ENCODE peak calls at places on chromosomes 13 and 19, in ten cellular contexts. E is HEK293T; U is ELF-1; I is fibroblast of pulmonary artery; A is caudate nucleus; M is testis; F is astrocyte of the cerebellum; O is LoVo; S is activated CD8-positive, alpha-beta memory T cell treated with anti-CD3 and anti-CD28 coated beads for 48 hours; X is activated naive CD4-positive, alpha-beta T cell. N is an unnamed sample.

GRCh38 chr19:8085606-8086464 is 33.3 kb downstream of the CCL25 start:
- DNase-seq in E (no peak), U (peak), I (no peak), A (no peak), M (no peak), F (no peak), O (peak), S (no peak), X (no peak), N (no peak)

GRCh38 chr13:23673354-23673753 is 103.1 kb downstream of the TNFRSF19 start:
- DNase-seq in E (no peak), U (no peak), I (peak), A (no peak), M (no peak), F (peak), O (no peak), S (no peak), X (no peak), N (no peak)

GRCh38 chr19:17309962-17310461 is 649 bp downstream of the DDA1 start:
- DNase-seq in E (no peak), U (no peak), I (no peak), A (no peak), M (no peak), F (no peak), O (no peak), S (no peak), X (no peak), N (no peak)

GRCh38 chr13:40390290-40391008 is 276.0 kb downstream of the FOXO1 start:
- DNase-seq in E (no peak), U (no peak), I (no peak), A (no peak), M (no peak), F (no peak), O (no peak), S (no peak), X (no peak), N (no peak)

GRCh38 chr19:45164577-45165335 is 4.0 kb upstream of the NKPD1 start:
- DNase-seq in E (no peak), U (peak), I (peak), A (no peak), M (peak), F (no peak), O (no peak), S (no peak), X (no peak), N (no peak)

GRCh38 chr19:8206147-8207087 is 2.8 kb upstream of the CERS4 start:
- DNase-seq in E (no peak), U (peak), I (no peak), A (no peak), M (no peak), F (no peak), O (no peak), S (no peak), X (no peak), N (no peak)

GRCh38 chr13:75473472-75473871 is 8.5 kb downstream of the TBC1D4 start:
- DNase-seq in E (no peak), U (no peak), I (no peak), A (no peak), M (no peak), F (no peak), O (no peak), S (no peak), X (no peak), N (no peak)

GRCh38 chr19:41420101-41420880 is 6.9 kb downstream of the B3GNT8 start:
- DNase-seq in E (no peak), U (no peak), I (no peak), A (no peak), M (no peak), F (no peak), O (no peak), S (no peak), X (no peak), N (no peak)

GRCh38 chr19:2469102-2469914 is 6.6 kb upstream of the GADD45B start:
- DNase-seq in E (no peak), U (peak), I (peak), A (no peak), M (no peak), F (no peak), O (no peak), S (no peak), X (no peak), N (no peak)

GRCh38 chr19:50694815-50695145 is 24.8 kb downstream of the SHANK1 start:
- DNase-seq in E (no peak), U (no peak), I (no peak), A (no peak), M (no peak), F (no peak), O (no peak), S (no peak), X (no peak), N (no peak)

GRCh38 chr13:51277943-51278342 is 55.7 kb downstream of the FAM124A start:
- DNase-seq in E (no peak), U (no peak), I (no peak), A (no peak), M (no peak), F (no peak), O (no peak), S (no peak), X (no peak), N (no peak)

GRCh38 chr19:10070730-10071446 is 15.2 kb upstream of the SHFL start:
- DNase-seq in E (no peak), U (no peak), I (no peak), A (no peak), M (no peak), F (no peak), O (no peak), S (no peak), X (no peak), N (no peak)

GRCh38 chr19:33252418-33252962 is 26.8 kb upstream of the SLC7A10 start:
- DNase-seq in E (no peak), U (no peak), I (no peak), A (no peak), M (no peak), F (no peak), O (no peak), S (no peak), X (no peak), N (no peak)

GRCh38 chr13:93246069-93246468 is 19.5 kb downstream of the GPC6 start:
- DNase-seq in E (no peak), U (no peak), I (no peak), A (no peak), M (no peak), F (no peak), O (no peak), S (no peak), X (no peak), N (no peak)

GRCh38 chr13:103525530-103525929 is 459.3 kb upstream of the SLC10A2 start:
- DNase-seq in E (no peak), U (no peak), I (no peak), A (no peak), M (no peak), F (no peak), O (no peak), S (no peak), X (no peak), N (no peak)

GRCh38 chr13:60143775-60144174 is 20.0 kb downstream of the DIAPH3 start:
- DNase-seq in E (no peak), U (no peak), I (peak), A (no peak), M (no peak), F (no peak), O (no peak), S (no peak), X (no peak), N (no peak)

GRCh38 chr13:84130739-84131138 is 248.5 kb upstream of the SLITRK1 start:
- DNase-seq in E (no peak), U (no peak), I (no peak), A (no peak), M (no peak), F (no peak), O (no peak), S (no peak), X (no peak), N (no peak)

GRCh38 chr13:42279080-42279479 is 7.1 kb downstream of the AKAP11 start:
- DNase-seq in E (no peak), U (no peak), I (no peak), A (no peak), M (no peak), F (no peak), O (no peak), S (no peak), X (no peak), N (no peak)

N was measured in osteocyte.